ENCODE peak calls at places on chromosomes 2 and 18, in nine cellular contexts. Z, U, F, S, D, A, O, E and X are unnamed samples.

GRCh38 chr2:127661949-127662510 is 13.3 kb downstream of the LIMS2 start:
- DNase-seq in Z (no peak), U (no peak), F (no peak), S (no peak), D (no peak), A (no peak), O (no peak), E (no peak), X (no peak)

GRCh38 chr2:205776139-205776538 is 93.8 kb downstream of the NRP2 start:
- DNase-seq in Z (no peak), U (peak; percentile 24), F (no peak), S (no peak), D (no peak), A (no peak), O (peak; percentile 76), E (no peak), X (no peak)

GRCh38 chr2:2568411-2568810 is 237.3 kb upstream of the MYT1L start:
- DNase-seq in Z (no peak), U (no peak), F (no peak), S (no peak), D (no peak), A (no peak), O (no peak), E (no peak), X (no peak)

GRCh38 chr18:79395761-79396404 is at the start of gene NFATC1:
- DNase-seq in Z (no peak), U (no peak), F (no peak), S (no peak), D (no peak), A (peak; percentile 76), O (peak; percentile 42), E (peak; percentile 59), X (peak; percentile 81)

GRCh38 chr2:170761572-170761971 is 8.6 kb upstream of the ERICH2 start:
- DNase-seq in Z (no peak), U (no peak), F (no peak), S (no peak), D (no peak), A (no peak), O (no peak), E (no peak), X (no peak)

GRCh38 chr2:23595601-23596251 is 210.7 kb downstream of the KLHL29 start:
- DNase-seq in Z (no peak), U (no peak), F (peak; percentile 42), S (peak; percentile 55), D (peak; percentile 87), A (no peak), O (peak; percentile 6), E (peak; percentile 80), X (no peak)

GRCh38 chr2:26621469-26622199 is 19.5 kb downstream of the CIB4 start:
- DNase-seq in Z (no peak), U (no peak), F (no peak), S (no peak), D (no peak), A (no peak), O (no peak), E (no peak), X (no peak)

GRCh38 chr2:109260886-109261700 is 132.1 kb downstream of the SH3RF3 start:
- DNase-seq in Z (no peak), U (no peak), F (no peak), S (peak; percentile 91), D (no peak), A (no peak), O (no peak), E (no peak), X (no peak)

GRCh38 chr2:230627806-230628724 is 84.6 kb upstream of the CAB39 start:
- DNase-seq in Z (no peak), U (no peak), F (no peak), S (peak; percentile 92), D (no peak), A (no peak), O (no peak), E (peak; percentile 78), X (no peak)